ENCODE peak calls at places on chromosomes 4 and X, in seven cellular contexts. X is heart right ventricle; P is cardiac muscle cell; K is ovary; Y is CD4-positive, alpha-beta memory T cell; E is astrocyte; O is CD8-positive, alpha-beta T cell. U is an unnamed sample. For H3K4me1, the result is how much of the 10 kb centered on the place peaks cover.

GRCh38 chrX:41634284-41634683 is 54.5 kb upstream of the GPR34 start:
- DNase-seq in P (peak), X (no peak), E (peak), O (no peak), Y (no peak), K (no peak), U (no peak)

GRCh38 chr4:150033109-150033508 is 45.1 kb upstream of the DCLK2 start:
- DNase-seq in E (peak), K (no peak), O (no peak), X (no peak), Y (no peak), P (no peak), U (no peak)

GRCh38 chr4:6121941-6122340 is 78.4 kb downstream of the JAKMIP1 start:
- DNase-seq in E (no peak), Y (no peak), P (no peak), X (no peak), O (peak), K (no peak), U (no peak)

GRCh38 chrX:119669424-119670037 is 23.4 kb downstream of the SEPTIN6 start:
- DNase-seq in O (no peak), X (no peak), Y (no peak), E (peak), K (no peak), P (peak), U (no peak)

GRCh38 chrX:139766545-139766983 is 58.6 kb upstream of the MCF2 start:
- DNase-seq in X (no peak), Y (peak), K (no peak), O (no peak), E (no peak), P (no peak), U (no peak)

GRCh38 chr4:3249681-3250437 is 900 bp downstream of the MSANTD1 start:
- DNase-seq in K (no peak), O (no peak), P (no peak), Y (no peak), X (no peak), E (no peak), U (no peak)

GRCh38 chr4:3220586-3221494 is 28.1 kb upstream of the MSANTD1 start:
- DNase-seq in O (no peak), X (no peak), P (no peak), K (peak), E (no peak), Y (no peak), U (peak)

GRCh38 chrX:133297284-133297683 is 79.1 kb upstream of the TFDP3 start:
- DNase-seq in E (peak), O (no peak), X (no peak), P (no peak), Y (no peak), K (no peak), U (no peak)

GRCh38 chr4:142984871-142985585 is 138.9 kb upstream of the INPP4B start:
- DNase-seq in O (no peak), P (peak), E (no peak), K (no peak), Y (no peak), X (no peak), U (no peak)

GRCh38 chrX:100677616-100678181 is 33.7 kb downstream of the SRPX2 start:
- DNase-seq in Y (no peak), E (peak), P (no peak), O (no peak), K (no peak), X (no peak), U (no peak)

GRCh38 chrX:152177497-152178269 is 39.3 kb upstream of the MAGEA10 start:
- DNase-seq in Y (no peak), E (peak), O (no peak), K (no peak), P (no peak), X (no peak), U (no peak)

GRCh38 chr4:76821661-76822060 is 76.3 kb downstream of the SOWAHB start:
- DNase-seq in E (peak), P (no peak), K (no peak), X (no peak), O (no peak), Y (no peak), U (no peak)

GRCh38 chrX:115894087-115894486 is 276.5 kb upstream of the AGTR2 start:
- DNase-seq in P (no peak), O (no peak), X (no peak), K (no peak), Y (peak), E (peak), U (no peak)

GRCh38 chr4:173281420-173282333 is 52.5 kb downstream of the HMGB2 start:
- DNase-seq in K (no peak), E (no peak), O (no peak), P (no peak), X (no peak), Y (no peak), U (no peak)

GRCh38 chr4:17623451-17624001 is 9.1 kb downstream of the MED28 start:
- DNase-seq in P (no peak), O (no peak), X (no peak), Y (no peak), K (no peak), E (peak), U (peak)

DNA sequence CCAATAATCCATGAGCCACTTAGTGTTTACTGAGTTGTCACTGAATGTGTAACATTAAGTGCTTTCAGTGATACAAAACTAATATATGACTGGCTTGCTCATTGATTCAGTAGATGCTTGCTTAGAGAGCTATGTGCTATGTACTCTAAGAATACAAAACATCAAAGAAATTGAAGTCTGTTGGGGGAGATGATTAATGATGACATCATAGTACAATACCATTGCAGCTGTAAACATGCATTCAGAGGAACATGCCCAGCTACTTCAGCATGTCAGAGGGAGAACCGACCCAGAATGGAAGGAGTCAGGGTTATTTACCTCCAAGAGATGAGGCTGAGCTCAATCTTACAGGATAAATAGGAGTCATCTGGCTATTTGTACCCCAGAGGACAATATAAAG is 290.7 kb downstream of the TENM3 start:
- DNase-seq in O (no peak), K (no peak), P (no peak), X (no peak), E (peak), Y (no peak), U (no peak)
- H3K4me1 ChIP-seq in O (under half), K (under half), P (under half), X (under half), E (under half), Y (under half), U (under half)

GRCh38 chr4:40189997-40190396 is 6.8 kb upstream of the RHOH start:
- DNase-seq in O (no peak), K (peak), E (no peak), P (no peak), Y (no peak), X (no peak), U (no peak)
- H3K4me1 ChIP-seq in O (under half), K (under half), E (under half), P (under half), Y (half or more), X (under half), U (under half)

GRCh38 chr4:140153419-140153743 is 603 bp downstream of the MAML3 start:
- DNase-seq in Y (no peak), P (no peak), X (no peak), K (no peak), E (no peak), O (no peak), U (no peak)

GRCh38 chr4:140152760-140153418 is 1.1 kb downstream of the MAML3 start:
- DNase-seq in X (peak), E (peak), P (peak), O (peak), Y (peak), K (peak), U (peak)

GRCh38 chr4:140151700-140152014 is 2.3 kb downstream of the MAML3 start:
- DNase-seq in P (peak), Y (no peak), E (peak), K (peak), X (peak), O (no peak), U (peak)

GRCh38 chr4:140150886-140151699 is 2.9 kb downstream of the MAML3 start:
- DNase-seq in E (peak), X (peak), P (peak), O (peak), K (peak), Y (peak), U (peak)

GRCh38 chr4:140152015-140152703 is 1.8 kb downstream of the MAML3 start:
- DNase-seq in K (peak), X (peak), Y (peak), E (no peak), O (peak), P (peak), U (peak)
- H3K4me1 ChIP-seq in K (under half), X (under half), Y (under half), E (under half), O (under half), P (under half), U (under half)

GRCh38 chrX:43436497-43436896 is 219.6 kb upstream of the MAOA start:
- DNase-seq in Y (peak), O (no peak), P (no peak), K (no peak), X (no peak), E (no peak), U (no peak)
- H3K4me1 ChIP-seq in Y (under half), O (under half), P (under half), K (under half), X (under half), E (under half), U (under half)

DNA sequence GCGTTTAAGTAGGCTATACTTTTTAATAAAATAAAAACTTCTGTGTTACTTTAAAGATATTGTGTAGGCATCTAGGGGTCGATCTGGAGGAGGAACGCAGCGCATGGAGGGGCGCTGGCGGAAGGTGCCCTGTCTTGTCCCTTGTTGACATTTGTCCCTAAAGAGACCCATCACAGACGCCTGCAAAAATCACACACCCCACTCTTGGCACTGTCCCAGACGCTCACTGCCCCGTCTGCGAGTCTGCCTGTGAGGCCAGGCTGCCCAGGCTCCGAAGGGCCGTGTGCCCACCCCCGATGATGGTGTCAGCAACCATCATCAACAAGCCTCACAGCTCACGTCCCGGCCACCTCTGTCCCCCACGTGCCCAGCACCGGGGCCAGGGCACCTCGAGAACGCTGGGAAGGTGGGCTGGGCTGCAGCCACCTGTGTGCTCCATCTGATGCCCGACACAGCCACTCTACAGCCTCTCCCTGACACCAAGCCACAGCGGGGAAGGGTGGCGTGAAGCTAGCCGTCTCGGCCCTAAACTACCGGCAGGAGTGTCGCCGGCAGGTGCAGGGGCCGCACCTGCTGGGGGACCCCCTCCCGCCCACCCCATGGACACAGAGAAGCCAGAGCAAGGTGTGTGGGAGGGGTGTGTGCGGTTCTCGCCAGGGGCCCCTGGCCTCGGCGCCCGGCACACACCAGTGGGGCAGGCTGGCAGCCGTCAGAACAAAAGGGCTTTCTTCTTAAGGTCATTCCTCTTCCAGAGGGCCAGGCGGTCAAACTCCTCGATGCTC is 26.8 kb upstream of the AFAP1 start:
- DNase-seq in P (no peak), X (no peak), O (no peak), K (no peak), Y (no peak), E (no peak), U (peak)
- H3K4me1 ChIP-seq in P (under half), X (under half), O (under half), K (under half), Y (half or more), E (under half), U (under half)

DNA sequence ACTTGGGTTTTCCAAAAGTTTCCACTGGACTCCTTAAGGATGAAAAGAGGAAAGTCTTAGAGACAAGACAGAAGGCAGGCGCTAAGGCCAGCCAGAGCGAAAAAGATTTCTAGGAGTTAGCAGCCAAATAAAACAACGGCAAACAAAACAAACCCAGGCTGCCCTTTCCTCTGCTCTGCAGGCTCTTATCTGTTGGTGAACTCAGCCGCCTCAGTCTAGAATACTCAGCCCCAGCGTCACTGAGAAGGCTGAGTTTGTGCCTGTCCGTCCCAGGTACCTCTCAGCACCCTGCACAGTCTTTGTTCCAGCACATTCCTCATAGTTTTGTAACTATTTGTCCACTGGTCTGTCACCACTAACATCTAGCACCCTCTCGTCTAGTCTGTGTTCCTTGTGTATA is 75.6 kb upstream of the FAM9C start:
- DNase-seq in K (peak), O (no peak), P (peak), E (peak), Y (no peak), X (peak), U (no peak)
- H3K4me1 ChIP-seq in K (under half), O (under half), P (under half), E (under half), Y (under half), X (under half), U (under half)

DNA sequence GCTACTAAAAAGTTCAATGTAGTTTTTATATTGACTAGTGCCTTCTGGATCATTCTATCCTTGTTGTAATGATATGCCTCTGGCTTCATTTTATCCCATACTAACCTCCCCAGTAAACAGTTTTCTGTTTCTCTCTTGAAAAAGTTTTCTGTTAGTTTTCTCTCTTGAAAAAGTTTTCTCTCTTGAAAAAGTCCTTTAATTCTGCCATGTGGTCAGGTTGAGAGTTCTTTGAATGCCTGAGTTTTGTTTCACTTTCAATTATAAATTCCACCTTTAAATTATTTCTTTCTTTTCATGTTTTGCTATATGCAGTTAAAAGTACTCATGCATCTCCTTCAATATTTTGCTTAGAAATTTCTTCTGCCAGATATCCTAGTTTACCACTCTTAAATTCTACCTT is 1139.6 kb downstream of the STPG2 start:
- DNase-seq in X (no peak), E (no peak), O (no peak), Y (no peak), K (no peak), P (no peak), U (no peak)
- H3K4me1 ChIP-seq in X (under half), E (under half), O (under half), Y (under half), K (under half), P (under half), U (under half)

DNA sequence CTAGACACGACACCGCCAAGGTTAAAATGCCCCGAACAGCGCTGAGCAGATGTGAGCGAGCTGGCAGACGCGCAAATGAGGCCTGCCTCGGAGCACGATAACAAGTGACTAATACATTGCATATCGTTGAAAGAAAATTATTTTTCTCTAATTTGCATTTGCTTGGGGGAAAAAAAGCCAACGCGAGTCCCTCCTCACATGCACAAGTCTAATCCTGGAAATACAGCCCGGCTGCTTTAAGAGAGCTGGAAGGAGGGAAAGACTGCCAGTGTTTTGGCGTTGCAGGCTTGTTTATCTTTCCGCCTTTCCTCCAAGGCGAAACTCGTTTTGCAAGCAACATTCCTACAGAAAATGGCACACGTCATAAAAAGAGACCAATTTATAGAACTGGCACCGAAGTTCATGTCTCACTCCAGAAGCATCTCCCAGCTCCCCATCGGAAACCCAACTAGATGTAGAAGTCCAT is 12.6 kb downstream of the BCOR start:
- DNase-seq in E (peak), O (no peak), X (peak), Y (no peak), K (no peak), P (no peak), U (no peak)
- H3K4me1 ChIP-seq in E (under half), O (half or more), X (half or more), Y (half or more), K (under half), P (half or more), U (under half)

GRCh38 chrX:84221181-84221580 is 33.2 kb upstream of the RPS6KA6 start:
- DNase-seq in O (no peak), E (no peak), Y (no peak), K (no peak), P (no peak), X (no peak), U (no peak)
- H3K4me1 ChIP-seq in O (under half), E (under half), Y (under half), K (under half), P (under half), X (under half), U (under half)